ENCODE peak calls at places on chromosome 19, in seven cellular contexts. I is left ventricle myocardium inferior, Y is psoas muscle, C is cardiac fibroblast, W is colonic mucosa, R is B cell, X is cardiac muscle cell. A is an unnamed sample.

GRCh38 chr19:54882758-54883157 is 8.7 kb downstream of the FCAR start:
- DNase-seq in Y (no peak), X (no peak), W (no peak), C (no peak), I (no peak), R (peak), A (peak)

GRCh38 chr19:12794196-12794921 is 3.1 kb downstream of the JUNB start:
- DNase-seq in C (peak), X (no peak), W (no peak), R (no peak), I (no peak), Y (no peak), A (no peak)

GRCh38 chr19:4596033-4596904 is 36.8 kb upstream of the SEMA6B start:
- DNase-seq in R (no peak), Y (no peak), W (no peak), I (no peak), C (no peak), X (no peak), A (no peak)

GRCh38 chr19:41531438-41532311 is 44.3 kb upstream of the CEACAM21 start:
- DNase-seq in R (peak), W (peak), Y (peak), X (no peak), I (peak), C (peak), A (peak)

GRCh38 chr19:10419646-10420443 is 493 bp upstream of the PDE4A start:
- DNase-seq in Y (peak), R (peak), X (peak), W (no peak), C (peak), I (no peak), A (peak)

GRCh38 chr19:54133312-54133956 is 4.1 kb upstream of the CNOT3 start:
- DNase-seq in I (no peak), R (peak), X (no peak), W (no peak), C (peak), Y (no peak), A (no peak)

GRCh38 chr19:29004796-29005195 is 208.2 kb downstream of the UQCRFS1 start:
- DNase-seq in Y (no peak), I (no peak), X (no peak), R (no peak), W (no peak), C (no peak), A (no peak)

GRCh38 chr19:6664916-6665315 is 5.0 kb downstream of the TNFSF14 start:
- DNase-seq in X (no peak), I (no peak), C (no peak), W (no peak), R (no peak), Y (no peak), A (no peak)

GRCh38 chr19:18322318-18322758 is 538 bp downstream of the LSM4 start:
- DNase-seq in W (peak), C (peak), Y (no peak), R (peak), I (peak), X (peak), A (peak)

GRCh38 chr19:16828990-16829821 is at the start of gene SIN3B:
- DNase-seq in W (peak), R (peak), I (peak), X (peak), C (peak), Y (peak), A (peak)

GRCh38 chr19:1449467-1450442 is at the start of gene APC2:
- DNase-seq in C (no peak), R (no peak), Y (no peak), X (peak), I (no peak), W (no peak), A (peak)

GRCh38 chr19:5071579-5071978 is 102.7 kb downstream of the KDM4B start:
- DNase-seq in R (no peak), I (no peak), C (no peak), W (no peak), X (no peak), Y (no peak), A (no peak)

GRCh38 chr19:31378404-31378803 is 29.2 kb upstream of the TSHZ3 start:
- DNase-seq in C (peak), I (peak), Y (no peak), W (peak), R (no peak), X (no peak), A (no peak)

GRCh38 chr19:13025819-13026477 is 30.7 kb downstream of the NFIX start:
- DNase-seq in C (no peak), Y (no peak), W (no peak), R (no peak), X (no peak), I (no peak), A (no peak)

GRCh38 chr19:17567940-17568339 is 12.5 kb downstream of the COLGALT1 start:
- DNase-seq in W (no peak), I (no peak), R (no peak), C (no peak), X (no peak), Y (no peak), A (no peak)

GRCh38 chr19:33771308-33772101 is 25.2 kb upstream of the KCTD15 start:
- DNase-seq in W (peak), X (peak), Y (peak), I (peak), C (peak), R (peak), A (peak)

GRCh38 chr19:32902448-32902847 is 32.9 kb upstream of the SLC7A9 start:
- DNase-seq in C (no peak), W (peak), Y (no peak), I (no peak), R (no peak), X (no peak), A (no peak)

GRCh38 chr19:57210381-57210780 is 19.1 kb downstream of the ZNF264 start:
- DNase-seq in Y (no peak), I (no peak), W (no peak), C (no peak), X (no peak), R (no peak), A (no peak)

GRCh38 chr19:48802623-48803022 is 8.2 kb downstream of the BCAT2 start:
- DNase-seq in W (no peak), X (no peak), C (no peak), R (no peak), Y (no peak), I (no peak), A (no peak)

GRCh38 chr19:39924952-39925351 is 9.5 kb downstream of the FCGBP start:
- DNase-seq in W (peak), C (no peak), R (no peak), X (no peak), Y (no peak), I (no peak), A (no peak)

GRCh38 chr19:54674021-54674617 is 11.3 kb downstream of the LILRB4 start:
- DNase-seq in R (peak), X (no peak), W (no peak), I (no peak), C (peak), Y (no peak), A (peak)

GRCh38 chr19:19550454-19550842 is 12.4 kb downstream of the CILP2 start:
- DNase-seq in C (no peak), I (no peak), X (no peak), R (no peak), Y (no peak), W (no peak), A (no peak)

GRCh38 chr19:48813123-48813911 is 2.5 kb upstream of the BCAT2 start:
- DNase-seq in R (no peak), C (no peak), Y (peak), I (no peak), W (no peak), X (no peak), A (peak)

GRCh38 chr19:12117203-12117970 is 22.8 kb downstream of the ZNF20 start:
- DNase-seq in I (no peak), X (no peak), Y (no peak), W (no peak), C (no peak), R (no peak), A (no peak)

GRCh38 chr19:38653028-38653571 is 5.7 kb downstream of the ACTN4 start:
- DNase-seq in R (no peak), Y (no peak), C (peak), X (no peak), I (no peak), W (peak), A (no peak)

GRCh38 chr19:9531933-9532332 is 6.5 kb downstream of the ZNF426 start:
- DNase-seq in Y (no peak), I (no peak), R (no peak), X (no peak), C (peak), W (no peak), A (no peak)

GRCh38 chr19:2476451-2477140 is 669 bp downstream of the GADD45B start:
- DNase-seq in X (peak), C (peak), R (peak), I (peak), W (peak), Y (peak), A (peak)

GRCh38 chr19:13665125-13665903 is 99.0 kb upstream of the MRI1 start:
- DNase-seq in C (no peak), R (no peak), Y (no peak), X (no peak), I (no peak), W (peak), A (peak)

GRCh38 chr19:34588249-34588648 is 88.7 kb downstream of the SCGB2B2 start:
- DNase-seq in R (no peak), C (no peak), Y (no peak), W (no peak), I (no peak), X (no peak), A (no peak)

GRCh38 chr19:58305065-58305931 is at the start of gene ERVK3-1:
- DNase-seq in C (peak), I (peak), R (peak), W (peak), X (peak), Y (peak), A (peak)

DNA sequence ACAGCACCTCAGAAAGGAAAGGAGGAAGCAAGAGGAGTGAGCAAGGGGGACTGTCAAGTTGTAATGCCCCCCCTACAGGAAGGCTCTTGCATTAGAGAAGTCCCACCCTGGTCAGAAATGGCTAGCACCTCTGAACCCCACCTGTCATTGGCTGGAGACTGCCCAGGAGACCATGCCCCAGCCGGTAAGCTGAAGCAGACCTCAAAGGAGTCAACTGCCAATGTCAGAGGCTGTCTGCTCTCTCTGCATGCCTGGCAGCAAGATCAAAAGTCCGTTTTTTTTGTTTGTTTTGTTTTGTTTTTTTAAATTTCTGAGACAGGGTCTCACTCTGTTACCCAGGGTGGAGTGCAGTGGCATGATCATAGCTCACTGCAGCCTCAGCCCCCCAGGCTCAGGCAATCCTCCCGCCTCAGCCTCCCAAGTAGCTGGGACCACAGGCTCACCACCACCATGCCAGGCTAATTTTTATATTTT is 8.1 kb upstream of the BCL3 start:
- DNase-seq in X (no peak), C (no peak), W (peak), I (no peak), Y (no peak), R (no peak), A (no peak)
- TF ChIP-seq CTCF in X (no peak), C (no peak), W (no peak), I (no peak), Y (no peak), R (peak), A (no peak)

DNA sequence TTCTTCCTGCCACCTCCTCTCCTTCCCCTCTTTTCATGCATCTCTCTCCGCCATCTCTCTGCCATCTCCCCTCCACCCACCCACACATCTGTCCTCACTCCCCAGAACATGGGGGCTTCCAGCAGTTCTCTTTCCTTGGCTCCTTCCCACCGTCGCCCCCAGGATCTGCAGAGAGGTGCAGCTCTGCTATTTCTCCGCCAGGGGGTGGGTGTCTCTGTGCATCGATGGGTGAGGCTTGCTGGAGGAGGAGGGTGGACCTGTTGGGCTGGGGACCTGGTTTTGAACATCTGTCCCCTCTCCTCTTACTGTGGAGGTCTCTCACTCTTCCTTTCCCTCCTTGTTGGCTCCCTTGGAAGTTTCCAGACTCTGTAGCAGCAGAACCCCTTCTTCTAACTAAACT is 51.7 kb downstream of the MYH14 start:
- DNase-seq in I (no peak), X (no peak), Y (no peak), W (no peak), R (no peak), C (no peak), A (no peak)
- TF ChIP-seq CTCF in I (no peak), X (peak), Y (no peak), W (no peak), R (no peak), C (peak), A (peak)

GRCh38 chr19:7901337-7901736 is 2.3 kb upstream of the MAP2K7 start:
- DNase-seq in X (no peak), W (no peak), C (no peak), I (no peak), Y (no peak), R (no peak), A (no peak)

GRCh38 chr19:7904074-7905020 is 670 bp downstream of the MAP2K7 start:
- DNase-seq in Y (peak), W (peak), I (no peak), X (peak), C (no peak), R (peak), A (peak)

GRCh38 chr19:7905298-7905697 is 1.6 kb downstream of the MAP2K7 start:
- DNase-seq in Y (no peak), X (no peak), W (no peak), C (no peak), R (peak), I (no peak), A (no peak)

GRCh38 chr19:7902796-7903243 is 857 bp upstream of the MAP2K7 start:
- DNase-seq in X (no peak), R (no peak), Y (no peak), W (peak), C (no peak), I (no peak), A (no peak)

DNA sequence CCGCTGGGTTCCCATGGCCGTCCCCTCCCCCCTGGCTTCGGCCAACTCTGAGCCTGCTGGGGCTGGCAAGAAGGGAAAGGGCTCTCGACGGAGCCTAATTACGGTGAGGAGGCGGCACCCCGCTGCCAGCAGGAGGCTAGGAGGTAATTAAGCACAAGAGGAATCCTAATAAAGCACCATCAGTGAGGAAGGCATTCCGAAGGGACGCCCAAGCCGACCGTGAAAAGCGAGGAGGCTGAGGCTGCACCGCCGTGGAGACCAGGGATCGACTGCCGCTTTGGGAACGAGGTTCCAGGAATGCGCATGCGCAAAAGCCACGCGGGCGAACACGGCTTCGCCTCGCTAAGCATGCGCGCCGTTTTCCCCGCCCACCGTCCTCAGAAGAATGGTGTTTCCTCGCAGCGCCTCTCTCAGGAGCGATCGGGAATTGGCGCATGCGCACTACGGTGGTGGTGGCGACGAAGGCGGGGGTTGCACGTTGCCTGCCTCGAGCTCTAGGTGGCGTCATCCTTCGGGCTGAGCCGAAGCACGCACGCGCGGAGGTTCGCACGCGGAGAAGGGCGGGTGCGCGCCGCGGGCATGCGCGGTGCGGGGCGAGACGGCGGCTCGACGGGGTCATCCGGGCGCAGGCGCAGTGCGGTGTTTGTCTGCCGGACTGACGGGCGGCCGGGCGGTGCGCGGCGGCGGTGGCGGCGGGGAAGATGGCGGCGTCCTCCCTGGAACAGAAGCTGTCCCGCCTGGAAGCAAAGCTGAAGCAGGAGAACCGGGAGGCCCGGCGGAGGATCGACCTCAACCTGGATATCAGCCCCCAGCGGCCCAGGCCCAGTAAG is at the start of gene MAP2K7:
- DNase-seq in I (peak), R (peak), Y (peak), C (peak), X (peak), W (peak), A (peak)
- TF ChIP-seq CTCF in I (peak), R (peak), Y (peak), C (peak), X (peak), W (peak), A (peak)

GRCh38 chr19:51127755-51128154 is 3.0 kb downstream of the SIGLEC9 start:
- DNase-seq in R (no peak), I (no peak), C (peak), Y (no peak), W (no peak), X (no peak), A (no peak)

GRCh38 chr19:51135004-51135403 is 7.1 kb upstream of the SIGLEC7 start:
- DNase-seq in X (no peak), Y (no peak), W (no peak), C (no peak), R (no peak), I (no peak), A (no peak)

GRCh38 chr19:51129716-51130115 is 5.0 kb downstream of the SIGLEC9 start:
- DNase-seq in I (no peak), W (no peak), R (no peak), X (no peak), Y (no peak), C (no peak), A (no peak)

GRCh38 chr19:51128227-51128626 is 3.5 kb downstream of the SIGLEC9 start:
- DNase-seq in W (no peak), C (no peak), X (no peak), I (no peak), Y (no peak), R (no peak), A (no peak)

GRCh38 chr19:51131780-51132680 is 7.3 kb downstream of the SIGLEC9 start:
- DNase-seq in Y (no peak), W (peak), R (no peak), C (peak), I (peak), X (peak), A (peak)
- TF ChIP-seq CTCF in Y (no peak), W (no peak), R (no peak), C (peak), I (peak), X (peak), A (no peak)